ENCODE peak calls at places on chromosome 20, in eight cellular contexts. O is PC-3; M is CD8-positive, alpha-beta T cell; P is A549; D is left ventricle myocardium inferior; E is ascending aorta; Q is cardiac muscle cell; F is mammary epithelial cell. L is an unnamed sample.

GRCh38 chr20:36216314-36217025 is 19.8 kb upstream of the AAR2 start:
- DNase-seq in Q (no peak), F (no peak), E (no peak), O (no peak), M (no peak), D (no peak), P (no peak), L (no peak)

GRCh38 chr20:10430000-10430466 is 4.0 kb downstream of the MKKS start:
- DNase-seq in P (peak; percentile 80), E (no peak), D (no peak), F (peak; percentile 80), M (no peak), O (peak; percentile 61), Q (no peak), L (no peak)

GRCh38 chr20:62816879-62817873 is at the start of gene COL9A3:
- DNase-seq in D (no peak), M (no peak), F (no peak), P (no peak), Q (no peak), O (no peak), E (no peak), L (peak; percentile 52)

GRCh38 chr20:41358717-41359116 is 7.9 kb downstream of the EMILIN3 start:
- DNase-seq in F (no peak), P (no peak), Q (no peak), M (no peak), E (no peak), D (no peak), O (no peak), L (no peak)

GRCh38 chr20:17059465-17059864 is 167.4 kb upstream of the PCSK2 start:
- DNase-seq in O (peak; percentile 32), M (no peak), P (peak; percentile 8), Q (no peak), D (no peak), F (no peak), E (no peak), L (no peak)

GRCh38 chr20:57433658-57434389 is 42.6 kb downstream of the RBM38 start:
- DNase-seq in D (no peak), Q (no peak), M (no peak), O (no peak), P (no peak), E (no peak), F (no peak), L (no peak)

GRCh38 chr20:35306931-35307517 is 14.8 kb upstream of the FAM83C start:
- DNase-seq in E (no peak), M (no peak), F (peak; percentile 63), O (peak; percentile 68), Q (peak; percentile 84), P (peak; percentile 84), D (peak; percentile 25), L (peak; percentile 41)

GRCh38 chr20:13533946-13534345 is 104.8 kb downstream of the TASP1 start:
- DNase-seq in P (no peak), D (no peak), O (no peak), F (peak; percentile 15), M (no peak), E (no peak), Q (peak; percentile 11), L (no peak)

GRCh38 chr20:22430746-22431168 is 153.6 kb downstream of the FOXA2 start:
- DNase-seq in O (no peak), F (no peak), D (no peak), E (no peak), P (no peak), Q (no peak), M (no peak), L (no peak)

GRCh38 chr20:15555913-15556312 is 1017.3 kb downstream of the KIF16B start:
- DNase-seq in D (no peak), E (no peak), F (no peak), M (no peak), O (no peak), Q (no peak), P (no peak), L (no peak)

GRCh38 chr20:6178537-6178936 is 55.7 kb upstream of the FERMT1 start:
- DNase-seq in E (no peak), D (no peak), O (peak; percentile 72), F (peak; percentile 32), Q (peak; percentile 70), M (no peak), P (peak; percentile 38), L (no peak)

GRCh38 chr20:58306421-58307261 is 2.9 kb upstream of the RAB22A start:
- DNase-seq in D (no peak), F (peak; percentile 98), P (peak; percentile 30), O (peak; percentile 57), M (peak; percentile 53), E (no peak), Q (peak; percentile 15), L (no peak)

GRCh38 chr20:16428112-16428511 is 145.1 kb downstream of the KIF16B start:
- DNase-seq in F (no peak), O (no peak), P (no peak), Q (no peak), D (no peak), M (no peak), E (no peak), L (no peak)

GRCh38 chr20:8428988-8429387 is 296.9 kb downstream of the PLCB1 start:
- DNase-seq in P (no peak), M (no peak), D (no peak), F (no peak), O (no peak), Q (no peak), E (no peak), L (no peak)

GRCh38 chr20:20014659-20015058 is 2.5 kb upstream of the NAA20 start:
- DNase-seq in O (peak; percentile 44), D (no peak), Q (no peak), P (peak; percentile 19), E (no peak), M (no peak), F (no peak), L (no peak)

GRCh38 chr20:5002077-5002413 is 735 bp upstream of the SLC23A2 start:
- DNase-seq in O (no peak), D (peak; percentile 18), E (no peak), F (no peak), P (no peak), M (no peak), Q (no peak), L (no peak)

GRCh38 chr20:34299925-34300806 is 3.0 kb downstream of the AHCY start:
- DNase-seq in O (peak; percentile 35), F (no peak), D (no peak), E (no peak), P (no peak), Q (no peak), M (no peak), L (no peak)

GRCh38 chr20:14597206-14597715 is 259.8 kb upstream of the FLRT3 start:
- DNase-seq in M (no peak), E (no peak), D (no peak), Q (no peak), P (no peak), F (no peak), O (no peak), L (no peak)

GRCh38 chr20:50317644-50318043 is 127.0 kb downstream of the CEBPB start:
- DNase-seq in E (no peak), D (no peak), M (no peak), F (no peak), O (no peak), Q (no peak), P (no peak), L (no peak)
- TF ChIP-seq CTCF in E (no peak), D (no peak), M (no peak), F (no peak), O (no peak), Q (no peak), P (no peak), L (no peak)

DNA sequence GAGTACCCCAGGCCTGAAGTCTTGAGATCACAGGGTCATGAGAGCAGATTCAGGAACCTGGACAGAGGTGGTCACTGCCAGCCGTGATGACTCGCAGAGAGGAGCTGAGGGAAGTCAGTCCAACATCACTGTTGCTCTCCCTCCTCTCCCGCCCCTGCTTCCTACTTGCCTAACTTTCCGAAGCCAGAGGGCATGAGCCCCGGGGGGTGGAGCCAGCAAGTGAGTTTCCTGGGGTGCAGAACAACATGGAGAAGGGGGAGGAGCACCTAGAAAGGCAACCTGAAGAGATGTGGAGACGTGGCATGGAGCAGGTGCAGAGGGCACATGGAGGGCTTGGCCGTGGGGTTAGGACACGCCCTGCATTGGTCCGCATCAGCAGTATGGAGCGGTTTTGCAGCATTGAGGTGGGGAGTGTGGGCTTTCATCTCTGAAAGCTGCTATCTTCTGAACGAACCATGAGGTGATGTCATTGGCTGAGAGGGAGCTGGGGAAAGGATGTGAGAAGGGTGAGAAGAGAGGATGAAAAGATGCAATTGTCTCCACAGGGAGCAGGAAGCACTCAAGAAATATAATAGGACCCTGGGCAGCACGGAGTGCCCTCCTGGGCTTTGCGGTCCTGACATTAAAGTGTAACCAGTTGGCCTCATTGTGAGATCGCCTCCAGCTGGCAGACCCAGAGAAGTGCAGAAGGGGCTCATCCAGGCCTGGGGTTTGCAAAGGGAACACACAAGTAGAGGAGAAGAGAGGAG is 25.0 kb downstream of the GDAP1L1 start:
- DNase-seq in E (no peak), M (no peak), F (no peak), P (no peak), D (no peak), O (no peak), Q (no peak), L (no peak)
- TF ChIP-seq CTCF in E (no peak), M (no peak), F (peak; percentile 19), P (peak; percentile 12), D (peak; percentile 17), O (peak; percentile 56), Q (peak; percentile 19), L (peak; percentile 25)

DNA sequence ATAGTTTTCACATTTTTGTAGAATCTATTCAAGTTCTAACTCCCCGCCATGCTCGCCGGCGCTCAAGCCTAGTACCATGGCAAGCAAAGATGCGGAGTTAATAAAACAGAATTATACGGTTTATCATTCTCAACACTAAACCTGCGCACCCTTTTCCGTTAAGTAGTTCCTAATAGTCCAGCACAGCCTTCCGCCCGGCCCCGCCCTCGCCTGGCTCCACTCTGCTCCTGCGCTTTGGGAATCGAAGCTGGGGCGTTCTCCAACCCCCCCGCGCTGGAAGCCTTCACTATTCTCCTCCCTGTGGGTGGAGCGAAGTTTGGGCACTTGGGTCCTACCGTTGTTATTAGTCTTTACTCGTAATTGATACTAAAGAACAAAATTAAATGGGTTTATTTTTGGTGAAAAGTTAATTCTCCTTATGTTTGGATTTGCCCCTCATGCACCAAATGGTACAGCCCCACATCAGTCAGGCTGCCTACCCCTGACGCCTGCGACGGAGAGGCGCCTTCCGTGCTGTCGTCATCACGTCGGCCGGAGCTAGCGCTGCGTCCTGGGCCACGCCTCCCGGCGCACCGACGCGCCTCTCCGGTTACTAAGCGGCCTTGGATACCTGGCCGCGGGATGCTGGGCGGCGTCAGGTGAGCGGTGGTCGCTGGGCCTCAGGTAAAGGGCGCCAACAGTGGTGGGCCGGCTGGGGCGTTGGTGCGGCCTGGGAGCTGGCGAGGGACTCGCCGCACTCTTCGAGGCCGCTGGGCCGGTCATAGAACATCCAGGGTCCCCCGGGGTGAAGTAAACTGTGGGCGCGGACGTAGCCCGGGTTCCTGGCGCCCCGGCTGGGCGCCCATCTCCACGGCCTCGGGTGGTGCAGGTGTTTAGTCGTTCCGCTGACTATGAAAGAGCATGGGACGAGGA is at the start of gene IFT52:
- DNase-seq in F (peak; percentile 93), E (peak; percentile 81), Q (peak; percentile 96), P (peak; percentile 93), M (peak; percentile 82), O (peak; percentile 97), D (peak; percentile 95), L (peak; percentile 82)
- TF ChIP-seq CTCF in F (no peak), E (no peak), Q (no peak), P (no peak), M (no peak), O (no peak), D (no peak), L (no peak)

DNA sequence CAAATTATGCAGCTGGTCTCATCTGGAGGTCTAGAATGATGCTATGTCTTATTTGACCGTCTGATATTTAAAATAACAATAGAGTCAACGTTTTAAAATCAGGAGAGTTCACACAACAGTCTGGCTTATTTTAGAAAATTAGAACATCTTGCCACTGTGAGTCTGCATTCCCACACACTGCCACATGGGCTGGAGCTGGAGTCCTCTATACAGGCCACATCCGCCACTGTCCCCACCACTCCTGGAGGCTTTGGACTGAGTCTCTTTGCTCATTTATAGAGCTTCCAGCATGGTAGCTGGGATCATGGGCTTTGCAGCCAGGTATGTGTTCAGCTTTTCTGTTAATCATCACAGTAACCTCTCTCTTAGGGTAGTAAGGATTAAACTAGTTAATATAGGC is 68.8 kb upstream of the ZNFX1 start:
- DNase-seq in E (no peak), Q (no peak), P (no peak), M (no peak), D (no peak), F (no peak), O (peak; percentile 24), L (no peak)
- TF ChIP-seq CTCF in E (no peak), Q (no peak), P (no peak), M (no peak), D (no peak), F (no peak), O (no peak), L (no peak)

L was measured in progenitor cell of endocrine pancreas.